ENCODE peak calls at places on chromosome 21, in ten cellular contexts. One of them, this sample, is unnamed.

GRCh38 chr21:29674343-29674742 is 265.5 kb downstream of the GRIK1 start:
- DNase-seq in suprapubic skin: no peak
- DNase-seq in transverse colon: no peak
- DNase-seq in A549: no peak
- DNase-seq in lower leg skin: no peak
- DNase-seq in H1: no peak
- DNase-seq in ovary: no peak
- DNase-seq in IMR-90: no peak
- DNase-seq in NB4: no peak
- DNase-seq in sigmoid colon: no peak
- DNase-seq in this sample: no peak

GRCh38 chr21:36735201-36735515 is 36.2 kb downstream of the SIM2 start:
- DNase-seq in suprapubic skin: no peak
- DNase-seq in IMR-90: no peak
- DNase-seq in H1: no peak
- DNase-seq in ovary: no peak
- DNase-seq in sigmoid colon: no peak
- DNase-seq in transverse colon: no peak
- DNase-seq in lower leg skin: no peak
- DNase-seq in NB4: no peak
- DNase-seq in A549: no peak
- DNase-seq in this sample: no peak

GRCh38 chr21:33855190-33855589 is 60.4 kb downstream of the ATP5PO start:
- DNase-seq in NB4: peak; percentile 28
- DNase-seq in A549: no peak
- DNase-seq in sigmoid colon: peak; percentile 39
- DNase-seq in transverse colon: no peak
- DNase-seq in suprapubic skin: no peak
- DNase-seq in lower leg skin: no peak
- DNase-seq in H1: peak; percentile 68
- DNase-seq in IMR-90: no peak
- DNase-seq in ovary: no peak
- DNase-seq in this sample: no peak

GRCh38 chr21:36504067-36505058 is 24.4 kb upstream of the CLDN14 start:
- DNase-seq in A549: peak; percentile 5
- DNase-seq in suprapubic skin: no peak
- DNase-seq in NB4: peak; percentile 49
- DNase-seq in IMR-90: peak; percentile 68
- DNase-seq in transverse colon: peak; percentile 18
- DNase-seq in H1: no peak
- DNase-seq in ovary: no peak
- DNase-seq in sigmoid colon: no peak
- DNase-seq in lower leg skin: peak; percentile 28
- DNase-seq in this sample: peak; percentile 26

GRCh38 chr21:35611752-35612151 is 448.6 kb downstream of the SETD4 start:
- DNase-seq in IMR-90: peak; percentile 54
- DNase-seq in transverse colon: no peak
- DNase-seq in A549: no peak
- DNase-seq in sigmoid colon: no peak
- DNase-seq in H1: no peak
- DNase-seq in suprapubic skin: no peak
- DNase-seq in lower leg skin: no peak
- DNase-seq in ovary: no peak
- DNase-seq in NB4: no peak
- DNase-seq in this sample: no peak

GRCh38 chr21:31335957-31336738 is 7.9 kb downstream of the TIAM1 start:
- DNase-seq in H1: no peak
- DNase-seq in sigmoid colon: peak; percentile 70
- DNase-seq in suprapubic skin: no peak
- DNase-seq in lower leg skin: no peak
- DNase-seq in transverse colon: no peak
- DNase-seq in ovary: no peak
- DNase-seq in IMR-90: peak; percentile 95
- DNase-seq in NB4: no peak
- DNase-seq in A549: peak; percentile 8
- DNase-seq in this sample: peak; percentile 80

GRCh38 chr21:14273736-14274538 is 58.0 kb downstream of the RBM11 start:
- DNase-seq in A549: no peak
- DNase-seq in sigmoid colon: no peak
- DNase-seq in transverse colon: peak; percentile 94
- DNase-seq in NB4: no peak
- DNase-seq in H1: peak; percentile 52
- DNase-seq in lower leg skin: no peak
- DNase-seq in suprapubic skin: peak; percentile 65
- DNase-seq in IMR-90: no peak
- DNase-seq in ovary: no peak
- DNase-seq in this sample: no peak

GRCh38 chr21:25834376-25834775 is 99.6 kb downstream of the GABPA start:
- DNase-seq in NB4: no peak
- DNase-seq in lower leg skin: no peak
- DNase-seq in H1: no peak
- DNase-seq in ovary: no peak
- DNase-seq in sigmoid colon: no peak
- DNase-seq in suprapubic skin: no peak
- DNase-seq in IMR-90: no peak
- DNase-seq in transverse colon: no peak
- DNase-seq in A549: no peak
- DNase-seq in this sample: no peak

GRCh38 chr21:22342855-22343254 is 1344.6 kb downstream of the NCAM2 start:
- DNase-seq in transverse colon: no peak
- DNase-seq in IMR-90: no peak
- DNase-seq in ovary: no peak
- DNase-seq in suprapubic skin: no peak
- DNase-seq in H1: no peak
- DNase-seq in lower leg skin: no peak
- DNase-seq in NB4: no peak
- DNase-seq in A549: no peak
- DNase-seq in sigmoid colon: no peak
- DNase-seq in this sample: no peak

GRCh38 chr21:37072239-37072987 is 458 bp downstream of the PIGP start:
- DNase-seq in suprapubic skin: no peak
- DNase-seq in ovary: no peak
- DNase-seq in H1: no peak
- DNase-seq in lower leg skin: peak; percentile 65
- DNase-seq in NB4: no peak
- DNase-seq in IMR-90: peak; percentile 89
- DNase-seq in sigmoid colon: peak; percentile 88
- DNase-seq in A549: peak; percentile 25
- DNase-seq in transverse colon: peak; percentile 11
- DNase-seq in this sample: peak; percentile 65

GRCh38 chr21:24023936-24024335 is 1583.3 kb downstream of the MRPL39 start:
- DNase-seq in lower leg skin: no peak
- DNase-seq in suprapubic skin: no peak
- DNase-seq in transverse colon: no peak
- DNase-seq in A549: no peak
- DNase-seq in IMR-90: no peak
- DNase-seq in ovary: no peak
- DNase-seq in H1: no peak
- DNase-seq in sigmoid colon: no peak
- DNase-seq in NB4: no peak
- DNase-seq in this sample: no peak

GRCh38 chr21:22211943-22212342 is 1213.7 kb downstream of the NCAM2 start:
- DNase-seq in NB4: no peak
- DNase-seq in ovary: no peak
- DNase-seq in suprapubic skin: no peak
- DNase-seq in sigmoid colon: no peak
- DNase-seq in A549: no peak
- DNase-seq in H1: no peak
- DNase-seq in lower leg skin: no peak
- DNase-seq in transverse colon: no peak
- DNase-seq in IMR-90: no peak
- DNase-seq in this sample: no peak

GRCh38 chr21:33708874-33709273 is 66.6 kb downstream of the ITSN1 start:
- DNase-seq in sigmoid colon: no peak
- DNase-seq in H1: no peak
- DNase-seq in transverse colon: no peak
- DNase-seq in ovary: no peak
- DNase-seq in A549: no peak
- DNase-seq in NB4: no peak
- DNase-seq in lower leg skin: no peak
- DNase-seq in IMR-90: no peak
- DNase-seq in suprapubic skin: no peak
- DNase-seq in this sample: no peak

GRCh38 chr21:35641271-35642016 is 418.9 kb downstream of the SETD4 start:
- DNase-seq in sigmoid colon: no peak
- DNase-seq in A549: no peak
- DNase-seq in transverse colon: no peak
- DNase-seq in lower leg skin: no peak
- DNase-seq in IMR-90: peak; percentile 67
- DNase-seq in ovary: no peak
- DNase-seq in H1: no peak
- DNase-seq in NB4: no peak
- DNase-seq in suprapubic skin: no peak
- DNase-seq in this sample: no peak

GRCh38 chr21:35635261-35635660 is 425.1 kb downstream of the SETD4 start:
- DNase-seq in lower leg skin: no peak
- DNase-seq in ovary: no peak
- DNase-seq in transverse colon: no peak
- DNase-seq in H1: no peak
- DNase-seq in IMR-90: peak; percentile 94
- DNase-seq in A549: no peak
- DNase-seq in sigmoid colon: no peak
- DNase-seq in NB4: no peak
- DNase-seq in suprapubic skin: no peak
- DNase-seq in this sample: peak; percentile 48

GRCh38 chr21:31136891-31137290 is 98.6 kb upstream of the KRTAP19-8 start:
- DNase-seq in H1: no peak
- DNase-seq in ovary: no peak
- DNase-seq in NB4: peak; percentile 95
- DNase-seq in sigmoid colon: no peak
- DNase-seq in A549: no peak
- DNase-seq in lower leg skin: no peak
- DNase-seq in suprapubic skin: no peak
- DNase-seq in transverse colon: no peak
- DNase-seq in IMR-90: peak; percentile 74
- DNase-seq in this sample: no peak

GRCh38 chr21:36704958-36705678 is 6.2 kb downstream of the SIM2 start:
- DNase-seq in IMR-90: peak; percentile 18
- DNase-seq in lower leg skin: no peak
- DNase-seq in NB4: no peak
- DNase-seq in suprapubic skin: no peak
- DNase-seq in sigmoid colon: peak; percentile 41
- DNase-seq in A549: no peak
- DNase-seq in transverse colon: no peak
- DNase-seq in ovary: no peak
- DNase-seq in H1: peak; percentile 73
- DNase-seq in this sample: no peak

GRCh38 chr21:16291296-16291695 is 561.5 kb downstream of the USP25 start:
- DNase-seq in ovary: no peak
- DNase-seq in IMR-90: no peak
- DNase-seq in lower leg skin: no peak
- DNase-seq in H1: no peak
- DNase-seq in A549: no peak
- DNase-seq in sigmoid colon: no peak
- DNase-seq in transverse colon: no peak
- DNase-seq in suprapubic skin: no peak
- DNase-seq in NB4: no peak
- DNase-seq in this sample: no peak

GRCh38 chr21:38272215-38272614 is 15.4 kb downstream of the KCNJ15 start:
- DNase-seq in suprapubic skin: no peak
- DNase-seq in A549: no peak
- DNase-seq in IMR-90: no peak
- DNase-seq in H1: no peak
- DNase-seq in NB4: no peak
- DNase-seq in sigmoid colon: no peak
- DNase-seq in ovary: no peak
- DNase-seq in lower leg skin: no peak
- DNase-seq in transverse colon: no peak
- DNase-seq in this sample: no peak
- TF ChIP-seq POLR2A in suprapubic skin: no peak
- TF ChIP-seq POLR2A in A549: no peak
- TF ChIP-seq POLR2A in IMR-90: no peak
- TF ChIP-seq POLR2A in H1: no peak
- TF ChIP-seq POLR2A in NB4: no peak
- TF ChIP-seq POLR2A in sigmoid colon: no peak
- TF ChIP-seq POLR2A in ovary: no peak
- TF ChIP-seq POLR2A in lower leg skin: no peak
- TF ChIP-seq POLR2A in transverse colon: no peak
- TF ChIP-seq POLR2A in this sample: no peak

GRCh38 chr21:43767980-43768867 is 7.9 kb downstream of the CSTB start:
- DNase-seq in sigmoid colon: no peak
- DNase-seq in lower leg skin: peak; percentile 59
- DNase-seq in NB4: peak; percentile 57
- DNase-seq in suprapubic skin: peak; percentile 75
- DNase-seq in ovary: peak; percentile 40
- DNase-seq in transverse colon: peak; percentile 82
- DNase-seq in A549: peak; percentile 38
- DNase-seq in IMR-90: peak; percentile 75
- DNase-seq in H1: peak; percentile 56
- DNase-seq in this sample: peak; percentile 81
- TF ChIP-seq POLR2A in sigmoid colon: no peak
- TF ChIP-seq POLR2A in lower leg skin: no peak
- TF ChIP-seq POLR2A in NB4: no peak
- TF ChIP-seq POLR2A in suprapubic skin: no peak
- TF ChIP-seq POLR2A in ovary: no peak
- TF ChIP-seq POLR2A in transverse colon: peak; percentile 11
- TF ChIP-seq POLR2A in A549: no peak
- TF ChIP-seq POLR2A in IMR-90: no peak
- TF ChIP-seq POLR2A in H1: no peak
- TF ChIP-seq POLR2A in this sample: peak; percentile 36

DNA sequence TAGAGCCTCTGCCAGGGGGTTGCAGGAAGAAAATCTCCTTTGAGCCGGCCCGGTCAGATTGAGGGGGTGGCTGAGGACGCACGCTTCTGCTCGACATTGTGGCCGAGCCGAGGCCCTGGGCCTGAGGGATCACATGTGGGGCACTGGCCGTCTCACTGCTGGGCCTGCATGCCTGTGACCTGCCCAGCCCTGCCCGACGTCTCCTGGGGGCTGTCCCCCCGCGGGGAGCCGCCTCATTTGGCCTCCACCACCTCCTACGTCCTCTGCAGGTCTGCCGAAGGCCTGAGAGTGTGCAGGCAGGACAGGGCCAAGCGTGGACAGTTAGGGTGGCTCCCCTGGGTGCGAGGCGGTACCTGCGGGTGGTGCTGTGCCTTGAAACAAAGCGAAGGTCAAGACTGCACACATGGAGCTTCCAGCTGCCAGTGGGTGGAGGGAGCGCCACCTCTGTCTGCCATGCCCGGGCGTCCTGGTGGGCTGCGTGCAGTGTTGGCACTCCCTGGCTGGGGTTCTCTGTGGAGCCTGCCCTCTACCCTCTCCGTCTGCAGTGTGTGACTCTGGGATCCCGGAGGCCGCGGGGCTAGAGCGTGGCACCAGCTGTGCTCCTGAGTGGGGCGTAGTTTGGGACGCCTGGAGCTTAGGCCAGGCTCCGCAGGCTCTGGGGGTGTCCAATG is 51.7 kb downstream of the PCNT start:
- DNase-seq in A549: no peak
- DNase-seq in H1: no peak
- DNase-seq in ovary: no peak
- DNase-seq in IMR-90: no peak
- DNase-seq in NB4: no peak
- DNase-seq in sigmoid colon: peak; percentile 51
- DNase-seq in suprapubic skin: no peak
- DNase-seq in lower leg skin: no peak
- DNase-seq in transverse colon: no peak
- DNase-seq in this sample: no peak
- TF ChIP-seq POLR2A in A549: no peak
- TF ChIP-seq POLR2A in H1: no peak
- TF ChIP-seq POLR2A in ovary: no peak
- TF ChIP-seq POLR2A in IMR-90: no peak
- TF ChIP-seq POLR2A in NB4: no peak
- TF ChIP-seq POLR2A in sigmoid colon: no peak
- TF ChIP-seq POLR2A in suprapubic skin: no peak
- TF ChIP-seq POLR2A in lower leg skin: no peak
- TF ChIP-seq POLR2A in transverse colon: no peak
- TF ChIP-seq POLR2A in this sample: no peak

GRCh38 chr21:26845066-26845749 is at the start of gene ADAMTS1:
- DNase-seq in H1: peak; percentile 91
- DNase-seq in lower leg skin: peak; percentile 83
- DNase-seq in suprapubic skin: peak; percentile 95
- DNase-seq in ovary: peak; percentile 99
- DNase-seq in IMR-90: peak; percentile 92
- DNase-seq in transverse colon: peak; percentile 76
- DNase-seq in NB4: no peak
- DNase-seq in sigmoid colon: peak; percentile 98
- DNase-seq in A549: no peak
- DNase-seq in this sample: peak; percentile 53
- TF ChIP-seq POLR2A in H1: peak; percentile 98
- TF ChIP-seq POLR2A in lower leg skin: no peak
- TF ChIP-seq POLR2A in suprapubic skin: peak; percentile 83
- TF ChIP-seq POLR2A in ovary: peak; percentile 96
- TF ChIP-seq POLR2A in IMR-90: peak; percentile 99
- TF ChIP-seq POLR2A in transverse colon: peak; percentile 90
- TF ChIP-seq POLR2A in NB4: no peak
- TF ChIP-seq POLR2A in sigmoid colon: peak; percentile 89
- TF ChIP-seq POLR2A in A549: no peak
- TF ChIP-seq POLR2A in this sample: peak; percentile 99